ENCODE peak calls at places on chromosomes 3 and 15, in nine cellular contexts. P is hippocampal formation; E is iris pigment epithelial cell; B is stimulated activated CD4-positive, alpha-beta T cell treated with anti-CD3 and anti-CD28 coated beads, Interleukin-1b, Interleukin-23, amount 100 ng/mL, for 24 hours; I is right atrium auricular region; Y is AG20443; W is AG10803; A is astrocyte of the spinal cord; S is naive thymus-derived CD4-positive, alpha-beta T cell. Z is an unnamed sample.

GRCh38 chr3:100057716-100058575 is 56.4 kb downstream of the FILIP1L start:
- DNase-seq in W (no peak), P (no peak), B (no peak), E (peak), S (no peak), A (no peak), Y (no peak), I (no peak), Z (no peak)

GRCh38 chr3:30655187-30655812 is 48.9 kb downstream of the TGFBR2 start:
- DNase-seq in B (no peak), P (no peak), I (no peak), A (peak), Y (no peak), S (peak), W (peak), E (peak), Z (no peak)

GRCh38 chr3:87996845-87997244 is 62.0 kb downstream of the CGGBP1 start:
- DNase-seq in B (no peak), W (no peak), E (no peak), S (no peak), A (no peak), P (no peak), I (no peak), Y (no peak), Z (no peak)

GRCh38 chr3:29373016-29373690 is 92.3 kb downstream of the RBMS3 start:
- DNase-seq in S (no peak), A (peak), P (no peak), W (peak), E (peak), I (no peak), B (no peak), Y (peak), Z (no peak)

GRCh38 chr3:46667061-46667621 is 26.3 kb downstream of the ALS2CL start:
- DNase-seq in E (no peak), B (no peak), Y (no peak), I (no peak), P (no peak), S (no peak), W (no peak), A (no peak), Z (no peak)

GRCh38 chr15:90497912-90498311 is 31.8 kb upstream of the CRTC3 start:
- DNase-seq in W (no peak), E (no peak), P (no peak), B (no peak), S (no peak), I (no peak), A (no peak), Y (no peak), Z (no peak)

GRCh38 chr3:33170531-33170930 is 48.1 kb downstream of the SUSD5 start:
- DNase-seq in W (no peak), P (no peak), I (no peak), B (no peak), S (no peak), E (no peak), Y (no peak), A (no peak), Z (no peak)

GRCh38 chr3:70090322-70090913 is 90.9 kb downstream of the SAMMSON start:
- DNase-seq in E (peak), Y (peak), A (peak), P (no peak), W (peak), S (peak), I (no peak), B (no peak), Z (peak)

GRCh38 chr15:101447561-101448071 is 41.9 kb downstream of the PCSK6 start:
- DNase-seq in S (no peak), I (no peak), P (no peak), A (no peak), E (no peak), Y (no peak), W (no peak), B (no peak), Z (no peak)

GRCh38 chr3:126316515-126316939 is 40.7 kb downstream of the KLF15 start:
- DNase-seq in W (no peak), E (no peak), S (no peak), A (no peak), Y (no peak), I (no peak), B (no peak), P (no peak), Z (no peak)

GRCh38 chr3:77065750-77066149 is 25.9 kb downstream of the ROBO2 start:
- DNase-seq in W (no peak), E (no peak), Y (no peak), P (no peak), S (no peak), A (no peak), B (no peak), I (no peak), Z (no peak)

GRCh38 chr3:37256447-37256846 is 82.1 kb upstream of the LRRFIP2 start:
- DNase-seq in I (no peak), E (peak), S (no peak), A (no peak), P (no peak), Y (no peak), B (no peak), W (no peak), Z (no peak)

GRCh38 chr3:190325923-190326322 is 3.7 kb upstream of the CLDN1 start:
- DNase-seq in Y (no peak), W (peak), B (no peak), P (no peak), I (no peak), S (no peak), A (peak), E (peak), Z (no peak)

GRCh38 chr3:186013312-186013711 is 75.5 kb upstream of the TRA2B start:
- DNase-seq in I (no peak), Y (no peak), W (no peak), E (no peak), B (no peak), A (no peak), P (no peak), S (no peak), Z (no peak)

GRCh38 chr3:45145681-45146614 is at the start of gene CDCP1:
- DNase-seq in S (peak), W (no peak), I (no peak), A (no peak), E (no peak), B (no peak), P (no peak), Y (peak), Z (no peak)

GRCh38 chr3:137947120-137947519 is 62.8 kb upstream of the CLDN18 start:
- DNase-seq in B (no peak), A (no peak), P (no peak), W (no peak), S (no peak), I (no peak), E (no peak), Y (no peak), Z (no peak)

GRCh38 chr3:29754346-29754745 is 473.5 kb downstream of the RBMS3 start:
- DNase-seq in E (no peak), Y (no peak), B (no peak), P (no peak), S (no peak), A (no peak), W (no peak), I (no peak), Z (no peak)

GRCh38 chr3:42476225-42477160 is 25.9 kb upstream of the VIPR1 start:
- DNase-seq in E (no peak), I (no peak), P (no peak), A (no peak), W (no peak), Y (peak), B (no peak), S (no peak), Z (no peak)

GRCh38 chr3:188976407-188976806 is 195.4 kb upstream of the TPRG1 start:
- DNase-seq in B (no peak), P (no peak), I (no peak), E (no peak), Y (no peak), S (no peak), A (no peak), W (no peak), Z (no peak)

GRCh38 chr3:140726061-140726460 is 48.2 kb downstream of the TRIM42 start:
- DNase-seq in P (no peak), I (no peak), A (no peak), E (no peak), S (no peak), B (no peak), W (no peak), Y (no peak), Z (no peak)

Z was measured in GM18507.